ENCODE peak calls at places on chromosomes 7 and 10, in seven cellular contexts. One of them, this sample, is unnamed.

GRCh38 chr10:115988380-115988779 is 284.6 kb downstream of the GFRA1 start:
- DNase-seq in HL-60: no peak
- DNase-seq in HCT116: no peak
- DNase-seq in K562: no peak
- DNase-seq in A549: no peak
- DNase-seq in GM23338: no peak
- DNase-seq in Panc1: no peak
- DNase-seq in this sample: no peak

GRCh38 chr7:112266595-112267270 is 60.2 kb downstream of the ZNF277 start:
- DNase-seq in K562: no peak
- DNase-seq in Panc1: no peak
- DNase-seq in HCT116: no peak
- DNase-seq in GM23338: no peak
- DNase-seq in HL-60: peak
- DNase-seq in A549: no peak
- DNase-seq in this sample: no peak

GRCh38 chr7:84674236-84674913 is 479.8 kb upstream of the SEMA3A start:
- DNase-seq in HL-60: no peak
- DNase-seq in GM23338: no peak
- DNase-seq in A549: no peak
- DNase-seq in K562: no peak
- DNase-seq in HCT116: no peak
- DNase-seq in Panc1: no peak
- DNase-seq in this sample: no peak

GRCh38 chr7:985915-986741 is 3.1 kb downstream of the CYP2W1 start:
- DNase-seq in K562: peak
- DNase-seq in GM23338: no peak
- DNase-seq in A549: peak
- DNase-seq in HCT116: no peak
- DNase-seq in Panc1: no peak
- DNase-seq in HL-60: no peak
- DNase-seq in this sample: no peak

GRCh38 chr7:159121068-159121467 is 23.6 kb downstream of the VIPR2 start:
- DNase-seq in K562: no peak
- DNase-seq in GM23338: no peak
- DNase-seq in Panc1: no peak
- DNase-seq in HL-60: no peak
- DNase-seq in A549: no peak
- DNase-seq in HCT116: no peak
- DNase-seq in this sample: no peak

GRCh38 chr7:18590744-18591340 is 95.3 kb downstream of the HDAC9 start:
- DNase-seq in A549: peak
- DNase-seq in HCT116: peak
- DNase-seq in HL-60: no peak
- DNase-seq in GM23338: peak
- DNase-seq in K562: no peak
- DNase-seq in Panc1: peak
- DNase-seq in this sample: peak

GRCh38 chr10:100970076-100970913 is 991 bp downstream of the SEMA4G start:
- DNase-seq in K562: peak
- DNase-seq in A549: peak
- DNase-seq in HL-60: no peak
- DNase-seq in GM23338: peak
- DNase-seq in Panc1: no peak
- DNase-seq in HCT116: peak
- DNase-seq in this sample: peak

GRCh38 chr7:91692800-91693199 is 187.7 kb downstream of the MTERF1 start:
- DNase-seq in Panc1: no peak
- DNase-seq in K562: no peak
- DNase-seq in GM23338: no peak
- DNase-seq in HL-60: no peak
- DNase-seq in A549: no peak
- DNase-seq in HCT116: no peak
- DNase-seq in this sample: no peak

GRCh38 chr10:47046321-47047126 is 135.3 kb downstream of the PTPN20 start:
- DNase-seq in GM23338: no peak
- DNase-seq in HCT116: no peak
- DNase-seq in Panc1: no peak
- DNase-seq in A549: no peak
- DNase-seq in HL-60: no peak
- DNase-seq in K562: no peak
- DNase-seq in this sample: no peak

GRCh38 chr10:113987805-113988204 is 55.9 kb upstream of the ADRB1 start:
- DNase-seq in HCT116: no peak
- DNase-seq in K562: no peak
- DNase-seq in GM23338: no peak
- DNase-seq in Panc1: no peak
- DNase-seq in HL-60: peak
- DNase-seq in A549: no peak
- DNase-seq in this sample: no peak

GRCh38 chr7:156334636-156335035 is 305.9 kb upstream of the RNF32 start:
- DNase-seq in Panc1: peak
- DNase-seq in HL-60: no peak
- DNase-seq in A549: no peak
- DNase-seq in HCT116: no peak
- DNase-seq in GM23338: no peak
- DNase-seq in K562: no peak
- DNase-seq in this sample: no peak

GRCh38 chr7:54880326-54880989 is 121.4 kb upstream of the SEC61G start:
- DNase-seq in HCT116: no peak
- DNase-seq in Panc1: no peak
- DNase-seq in K562: no peak
- DNase-seq in GM23338: no peak
- DNase-seq in A549: peak
- DNase-seq in HL-60: no peak
- DNase-seq in this sample: peak

GRCh38 chr7:107480932-107481331 is 11.1 kb downstream of the GPR22 start:
- DNase-seq in Panc1: no peak
- DNase-seq in K562: peak
- DNase-seq in GM23338: no peak
- DNase-seq in HL-60: no peak
- DNase-seq in A549: no peak
- DNase-seq in HCT116: no peak
- DNase-seq in this sample: no peak

GRCh38 chr10:131049051-131049450 is 262.5 kb downstream of the TCERG1L start:
- DNase-seq in A549: no peak
- DNase-seq in HCT116: no peak
- DNase-seq in GM23338: peak
- DNase-seq in Panc1: no peak
- DNase-seq in K562: no peak
- DNase-seq in HL-60: no peak
- DNase-seq in this sample: no peak

GRCh38 chr10:62804384-62805138 is at the start of gene ADO:
- DNase-seq in A549: peak
- DNase-seq in GM23338: peak
- DNase-seq in HCT116: peak
- DNase-seq in K562: peak
- DNase-seq in HL-60: peak
- DNase-seq in Panc1: peak
- DNase-seq in this sample: peak

GRCh38 chr7:132436121-132436520 is 140.1 kb downstream of the PLXNA4 start:
- DNase-seq in GM23338: no peak
- DNase-seq in K562: no peak
- DNase-seq in A549: no peak
- DNase-seq in HL-60: no peak
- DNase-seq in Panc1: no peak
- DNase-seq in HCT116: no peak
- DNase-seq in this sample: no peak

GRCh38 chr7:73739387-73739767 is 775 bp upstream of the ABHD11 start:
- DNase-seq in Panc1: no peak
- DNase-seq in GM23338: no peak
- DNase-seq in HCT116: no peak
- DNase-seq in K562: no peak
- DNase-seq in HL-60: no peak
- DNase-seq in A549: no peak
- DNase-seq in this sample: no peak

GRCh38 chr7:73737491-73738219 is 947 bp downstream of the ABHD11 start:
- DNase-seq in A549: no peak
- DNase-seq in GM23338: no peak
- DNase-seq in HL-60: no peak
- DNase-seq in K562: no peak
- DNase-seq in Panc1: no peak
- DNase-seq in HCT116: no peak
- DNase-seq in this sample: no peak

GRCh38 chr7:73738612-73739386 is at the start of gene ABHD11:
- DNase-seq in GM23338: peak
- DNase-seq in HCT116: peak
- DNase-seq in Panc1: peak
- DNase-seq in K562: peak
- DNase-seq in A549: peak
- DNase-seq in HL-60: peak
- DNase-seq in this sample: peak

GRCh38 chr7:73736885-73737284 is 1.7 kb downstream of the ABHD11 start:
- DNase-seq in A549: no peak
- DNase-seq in GM23338: no peak
- DNase-seq in Panc1: no peak
- DNase-seq in HCT116: no peak
- DNase-seq in K562: no peak
- DNase-seq in HL-60: no peak
- DNase-seq in this sample: no peak

GRCh38 chr7:73738220-73738611 is 386 bp downstream of the ABHD11 start:
- DNase-seq in HL-60: peak
- DNase-seq in HCT116: no peak
- DNase-seq in GM23338: peak
- DNase-seq in K562: peak
- DNase-seq in A549: peak
- DNase-seq in Panc1: no peak
- DNase-seq in this sample: no peak
- TF ChIP-seq REST in HL-60: no peak
- TF ChIP-seq REST in HCT116: no peak
- TF ChIP-seq REST in GM23338: no peak
- TF ChIP-seq REST in K562: no peak
- TF ChIP-seq REST in A549: no peak
- TF ChIP-seq REST in Panc1: no peak
- TF ChIP-seq REST in this sample: no peak

GRCh38 chr10:33818343-33818742 is 483.9 kb upstream of the NRP1 start:
- DNase-seq in A549: no peak
- DNase-seq in K562: no peak
- DNase-seq in HL-60: no peak
- DNase-seq in HCT116: no peak
- DNase-seq in GM23338: no peak
- DNase-seq in Panc1: no peak
- DNase-seq in this sample: no peak

GRCh38 chr10:33819206-33819605 is 484.7 kb upstream of the NRP1 start:
- DNase-seq in GM23338: no peak
- DNase-seq in A549: no peak
- DNase-seq in HCT116: no peak
- DNase-seq in K562: no peak
- DNase-seq in Panc1: no peak
- DNase-seq in HL-60: no peak
- DNase-seq in this sample: no peak

GRCh38 chr10:33820531-33820930 is 486.1 kb upstream of the NRP1 start:
- DNase-seq in HCT116: no peak
- DNase-seq in GM23338: no peak
- DNase-seq in Panc1: no peak
- DNase-seq in K562: no peak
- DNase-seq in HL-60: no peak
- DNase-seq in A549: no peak
- DNase-seq in this sample: no peak

GRCh38 chr10:33815776-33816175 is 481.3 kb upstream of the NRP1 start:
- DNase-seq in K562: no peak
- DNase-seq in A549: peak
- DNase-seq in HL-60: no peak
- DNase-seq in Panc1: no peak
- DNase-seq in HCT116: no peak
- DNase-seq in GM23338: no peak
- DNase-seq in this sample: no peak

DNA sequence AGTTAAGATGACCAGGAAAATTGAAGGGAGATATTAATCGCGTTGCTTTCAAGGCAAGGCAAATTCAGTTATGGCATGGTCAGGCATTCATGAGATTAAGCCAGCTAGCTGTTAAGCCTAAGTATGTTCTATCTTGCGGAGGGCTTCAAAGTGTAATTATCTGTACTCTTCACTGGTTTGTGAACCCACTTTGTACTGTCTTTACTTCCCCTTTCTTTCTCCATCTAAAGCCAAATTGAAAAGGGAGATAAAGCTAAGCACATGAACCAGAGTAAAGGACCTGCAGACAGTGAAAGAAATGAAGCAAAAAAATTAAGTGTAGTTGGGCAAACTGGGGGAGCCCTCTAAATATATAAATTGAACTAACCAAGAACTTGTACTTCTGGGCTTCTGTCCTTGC is 483.2 kb upstream of the NRP1 start:
- DNase-seq in K562: no peak
- DNase-seq in HL-60: no peak
- DNase-seq in HCT116: no peak
- DNase-seq in GM23338: no peak
- DNase-seq in Panc1: no peak
- DNase-seq in A549: no peak
- DNase-seq in this sample: no peak
- TF ChIP-seq REST in K562: no peak
- TF ChIP-seq REST in HL-60: no peak
- TF ChIP-seq REST in HCT116: no peak
- TF ChIP-seq REST in GM23338: no peak
- TF ChIP-seq REST in Panc1: no peak
- TF ChIP-seq REST in A549: no peak
- TF ChIP-seq REST in this sample: no peak

GRCh38 chr7:151867912-151868804 is 8.8 kb downstream of the PRKAG2 start:
- DNase-seq in GM23338: no peak
- DNase-seq in K562: no peak
- DNase-seq in HCT116: no peak
- DNase-seq in HL-60: no peak
- DNase-seq in A549: no peak
- DNase-seq in Panc1: no peak
- DNase-seq in this sample: no peak
- TF ChIP-seq REST in GM23338: no peak
- TF ChIP-seq REST in K562: no peak
- TF ChIP-seq REST in HCT116: no peak
- TF ChIP-seq REST in HL-60: no peak
- TF ChIP-seq REST in A549: no peak
- TF ChIP-seq REST in Panc1: no peak
- TF ChIP-seq REST in this sample: no peak

GRCh38 chr10:20007426-20007825 is 191.2 kb downstream of the PLXDC2 start:
- DNase-seq in HCT116: no peak
- DNase-seq in K562: no peak
- DNase-seq in A549: no peak
- DNase-seq in HL-60: no peak
- DNase-seq in GM23338: no peak
- DNase-seq in Panc1: no peak
- DNase-seq in this sample: no peak

GRCh38 chr10:20005638-20006037 is 189.4 kb downstream of the PLXDC2 start:
- DNase-seq in A549: no peak
- DNase-seq in HCT116: no peak
- DNase-seq in HL-60: no peak
- DNase-seq in Panc1: no peak
- DNase-seq in K562: no peak
- DNase-seq in GM23338: no peak
- DNase-seq in this sample: no peak

GRCh38 chr10:20006169-20006870 is 190.1 kb downstream of the PLXDC2 start:
- DNase-seq in K562: no peak
- DNase-seq in HCT116: no peak
- DNase-seq in HL-60: no peak
- DNase-seq in A549: no peak
- DNase-seq in GM23338: no peak
- DNase-seq in Panc1: no peak
- DNase-seq in this sample: no peak

GRCh38 chr10:20002657-20003056 is 186.4 kb downstream of the PLXDC2 start:
- DNase-seq in K562: no peak
- DNase-seq in HCT116: no peak
- DNase-seq in GM23338: no peak
- DNase-seq in A549: no peak
- DNase-seq in HL-60: no peak
- DNase-seq in Panc1: no peak
- DNase-seq in this sample: no peak

GRCh38 chr10:20004087-20004523 is 187.9 kb downstream of the PLXDC2 start:
- DNase-seq in GM23338: no peak
- DNase-seq in HCT116: no peak
- DNase-seq in HL-60: peak
- DNase-seq in Panc1: no peak
- DNase-seq in K562: no peak
- DNase-seq in A549: no peak
- DNase-seq in this sample: no peak
- TF ChIP-seq REST in GM23338: no peak
- TF ChIP-seq REST in HCT116: no peak
- TF ChIP-seq REST in HL-60: no peak
- TF ChIP-seq REST in Panc1: no peak
- TF ChIP-seq REST in K562: no peak
- TF ChIP-seq REST in A549: no peak
- TF ChIP-seq REST in this sample: no peak